ENCODE peak calls at places on chromosomes 16 and 17, in six cellular contexts. E, C, F, Z, H and B are unnamed samples. For H3K27me3, the result is how much of the 10 kb centered on the place peaks cover.

GRCh38 chr17:39218906-39219305 is 6.8 kb downstream of the STAC2 start:
- DNase-seq in E (no peak), C (no peak), F (no peak), Z (no peak), H (no peak), B (no peak)

GRCh38 chr17:31537558-31537957 is 146.1 kb downstream of the RAB11FIP4 start:
- DNase-seq in E (no peak), C (no peak), F (no peak), Z (no peak), H (no peak), B (no peak)

GRCh38 chr16:9105189-9105588 is 13.7 kb downstream of the HAPSTR1 start:
- DNase-seq in E (no peak), C (no peak), F (no peak), Z (no peak), H (no peak), B (no peak)

GRCh38 chr16:11526921-11527320 is 59.8 kb downstream of the LITAF start:
- DNase-seq in E (peak), C (peak), F (no peak), Z (no peak), H (no peak), B (no peak)

GRCh38 chr16:11298143-11298900 is 17.2 kb upstream of the PRM1 start:
- DNase-seq in E (no peak), C (no peak), F (no peak), Z (no peak), H (no peak), B (no peak)

GRCh38 chr17:77861981-77862645 is 96.4 kb upstream of the TNRC6C start:
- DNase-seq in E (peak), C (no peak), F (no peak), Z (no peak), H (peak), B (no peak)

GRCh38 chr16:69936751-69937211 is 14.4 kb upstream of the CLEC18A start:
- DNase-seq in E (peak), C (no peak), F (no peak), Z (no peak), H (no peak), B (no peak)

GRCh38 chr16:67415872-67416793 is at the start of gene ZDHHC1:
- DNase-seq in E (peak), C (peak), F (peak), Z (peak), H (peak), B (peak)

GRCh38 chr17:58120195-58120822 is 27.9 kb upstream of the OR4D1 start:
- DNase-seq in E (no peak), C (peak), F (peak), Z (peak), H (no peak), B (no peak)

GRCh38 chr17:3535253-3535995 is 22.2 kb downstream of the TRPV3 start:
- DNase-seq in E (no peak), C (peak), F (peak), Z (peak), H (peak), B (peak)

GRCh38 chr17:5943232-5943631 is 126.9 kb upstream of the WSCD1 start:
- DNase-seq in E (no peak), C (no peak), F (no peak), Z (no peak), H (no peak), B (no peak)

GRCh38 chr17:38455288-38455915 is 27.1 kb downstream of the ARHGAP23 start:
- DNase-seq in E (no peak), C (peak), F (no peak), Z (no peak), H (no peak), B (no peak)

GRCh38 chr17:7552621-7553051 is 3.8 kb downstream of the TNFSF12 start:
- DNase-seq in E (no peak), C (no peak), F (no peak), Z (no peak), H (peak), B (no peak)

GRCh38 chr16:65771707-65772106 is 594.8 kb upstream of the CDH5 start:
- DNase-seq in E (no peak), C (no peak), F (no peak), Z (peak), H (no peak), B (no peak)

GRCh38 chr16:64280317-64280716 is 841.5 kb downstream of the CDH11 start:
- DNase-seq in E (no peak), C (no peak), F (no peak), Z (no peak), H (no peak), B (no peak)

GRCh38 chr17:12107905-12108304 is 87.2 kb downstream of the MAP2K4 start:
- DNase-seq in E (no peak), C (no peak), F (no peak), Z (no peak), H (no peak), B (no peak)

GRCh38 chr17:44607836-44608690 is 48.2 kb upstream of the MEIOC start:
- DNase-seq in E (no peak), C (peak), F (no peak), Z (no peak), H (no peak), B (no peak)

GRCh38 chr16:27952811-27953210 is 110.7 kb downstream of the GSG1L start:
- DNase-seq in E (no peak), C (no peak), F (no peak), Z (no peak), H (no peak), B (no peak)

GRCh38 chr17:27430882-27431491 is 25.3 kb upstream of the KSR1 start:
- DNase-seq in E (no peak), C (peak), F (no peak), Z (peak), H (peak), B (peak)

GRCh38 chr16:27198451-27199234 is 4.7 kb upstream of the KDM8 start:
- DNase-seq in E (no peak), C (no peak), F (no peak), Z (no peak), H (no peak), B (no peak)

GRCh38 chr17:7750321-7750821 is 32.8 kb downstream of the DNAH2 start:
- DNase-seq in E (no peak), C (no peak), F (no peak), Z (peak), H (no peak), B (no peak)

GRCh38 chr16:51143166-51143565 is 7.9 kb downstream of the SALL1 start:
- DNase-seq in E (no peak), C (no peak), F (no peak), Z (no peak), H (no peak), B (no peak)
- H3K27me3 ChIP-seq in E (under half), C (under half), F (under half), Z (under half), H (under half), B (under half)

GRCh38 chr17:45784583-45785372 is 658 bp downstream of the CRHR1 start:
- DNase-seq in E (no peak), C (peak), F (peak), Z (peak), H (no peak), B (no peak)

GRCh38 chr17:45785373-45786193 is 1.5 kb downstream of the CRHR1 start:
- DNase-seq in E (no peak), C (peak), F (no peak), Z (no peak), H (no peak), B (no peak)

GRCh38 chr17:45782889-45783592 is 1.1 kb upstream of the CRHR1 start:
- DNase-seq in E (no peak), C (peak), F (peak), Z (no peak), H (no peak), B (no peak)

GRCh38 chr17:45783593-45784292 is 377 bp upstream of the CRHR1 start:
- DNase-seq in E (no peak), C (peak), F (no peak), Z (no peak), H (no peak), B (no peak)

DNA sequence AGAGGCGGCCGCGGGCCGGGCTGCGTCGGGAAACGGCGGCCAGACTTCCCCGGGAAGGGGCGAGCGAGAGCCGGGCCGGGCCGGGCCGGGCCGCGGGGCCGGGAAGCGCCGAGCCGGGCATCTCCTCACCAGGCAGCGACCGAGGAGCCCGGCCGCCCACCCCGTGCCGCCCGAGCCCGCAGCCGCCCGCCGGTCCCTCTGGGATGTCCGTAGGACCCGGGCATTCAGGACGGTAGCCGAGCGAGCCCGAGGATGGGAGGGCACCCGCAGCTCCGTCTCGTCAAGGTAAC is at the start of gene CRHR1:
- DNase-seq in E (no peak), C (no peak), F (no peak), Z (no peak), H (no peak), B (no peak)
- H3K27me3 ChIP-seq in E (half or more), C (half or more), F (under half), Z (under half), H (under half), B (under half)

GRCh38 chr17:74987909-74988711 is 678 bp downstream of the CDR2L start:
- DNase-seq in E (peak), C (peak), F (no peak), Z (peak), H (peak), B (peak)
- H3K27me3 ChIP-seq in E (under half), C (under half), F (under half), Z (under half), H (under half), B (under half)

DNA sequence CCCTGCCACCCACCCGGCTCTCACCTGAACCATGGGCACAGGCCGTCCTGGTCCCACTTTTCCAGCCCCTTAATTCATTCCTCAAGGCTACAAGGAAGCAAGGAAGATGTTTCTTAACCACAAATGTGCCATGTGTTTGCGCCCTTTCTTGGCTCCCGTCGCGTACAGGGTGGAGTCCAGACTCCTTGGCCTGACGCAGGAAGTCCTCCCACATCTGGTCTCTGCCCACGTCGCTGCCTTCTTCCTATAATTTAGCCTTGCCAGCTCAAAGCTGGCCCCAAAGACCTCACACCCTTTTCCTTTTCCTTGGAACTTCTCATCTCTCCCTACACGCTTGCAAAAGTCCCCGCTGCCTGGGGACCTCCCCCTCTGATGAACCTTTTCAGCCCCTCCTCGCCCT is 38.8 kb upstream of the BHLHA9 start:
- DNase-seq in E (peak), C (no peak), F (no peak), Z (peak), H (peak), B (peak)
- H3K27me3 ChIP-seq in E (half or more), C (half or more), F (under half), Z (under half), H (under half), B (half or more)

GRCh38 chr17:79108232-79108850 is 33.7 kb downstream of the ENGASE start:
- DNase-seq in E (no peak), C (no peak), F (no peak), Z (no peak), H (no peak), B (no peak)
- H3K27me3 ChIP-seq in E (half or more), C (under half), F (under half), Z (under half), H (under half), B (under half)

GRCh38 chr16:74030000-74030399 is 266.6 kb upstream of the PSMD7 start:
- DNase-seq in E (no peak), C (no peak), F (no peak), Z (no peak), H (peak), B (no peak)

GRCh38 chr16:74024997-74025396 is 271.6 kb upstream of the PSMD7 start:
- DNase-seq in E (no peak), C (no peak), F (no peak), Z (no peak), H (no peak), B (no peak)

GRCh38 chr16:74026373-74027281 is 270.0 kb upstream of the PSMD7 start:
- DNase-seq in E (no peak), C (peak), F (no peak), Z (no peak), H (no peak), B (no peak)

GRCh38 chr16:74031551-74031950 is 265.1 kb upstream of the PSMD7 start:
- DNase-seq in E (no peak), C (no peak), F (no peak), Z (no peak), H (no peak), B (no peak)

GRCh38 chr16:74029122-74029805 is 267.4 kb upstream of the PSMD7 start:
- DNase-seq in E (no peak), C (peak), F (no peak), Z (no peak), H (no peak), B (no peak)
- H3K27me3 ChIP-seq in E (under half), C (under half), F (under half), Z (under half), H (under half), B (under half)

GRCh38 chr17:52134641-52135040 is 23.9 kb downstream of the CA10 start:
- DNase-seq in E (no peak), C (no peak), F (no peak), Z (peak), H (no peak), B (no peak)
- H3K27me3 ChIP-seq in E (under half), C (under half), F (under half), Z (under half), H (under half), B (under half)

DNA sequence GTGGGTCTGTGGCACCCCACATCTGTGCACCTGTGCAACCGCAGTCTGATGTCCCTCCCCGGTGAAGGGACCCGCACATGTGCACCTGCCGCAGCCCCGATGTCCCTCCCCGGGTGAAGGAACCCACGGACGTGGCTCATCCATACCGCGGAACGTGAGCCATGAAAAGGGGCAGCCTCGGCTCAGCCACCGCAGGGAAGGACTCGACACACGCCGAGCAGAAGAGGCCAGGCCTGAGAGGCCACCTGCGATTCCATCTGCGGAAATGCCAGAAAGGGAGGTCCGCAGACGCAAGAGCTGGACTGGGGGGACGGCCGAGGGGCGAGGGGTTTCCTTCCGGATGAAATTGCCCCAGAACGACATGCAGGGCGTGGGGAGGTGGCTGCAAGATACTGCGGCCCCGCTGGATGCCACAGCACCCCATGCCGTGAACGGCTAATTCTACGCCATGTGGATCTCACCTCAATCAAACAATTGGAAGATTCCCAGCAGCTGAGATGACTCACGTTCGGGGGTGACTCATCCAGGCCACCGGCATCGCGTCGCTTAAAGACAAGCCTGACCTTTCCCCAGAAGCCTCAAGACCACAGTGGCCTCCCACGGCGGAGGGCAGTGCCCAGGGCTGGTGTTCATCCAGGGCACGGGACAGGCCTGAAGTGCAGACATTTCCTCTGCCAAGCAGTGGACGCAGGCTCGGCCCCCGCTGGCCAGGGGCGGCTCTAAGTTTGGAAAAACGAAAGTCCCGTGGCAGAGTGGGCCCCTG is 21.0 kb downstream of the SOX8 start:
- DNase-seq in E (no peak), C (no peak), F (peak), Z (peak), H (no peak), B (no peak)
- H3K27me3 ChIP-seq in E (half or more), C (under half), F (under half), Z (under half), H (under half), B (under half)

DNA sequence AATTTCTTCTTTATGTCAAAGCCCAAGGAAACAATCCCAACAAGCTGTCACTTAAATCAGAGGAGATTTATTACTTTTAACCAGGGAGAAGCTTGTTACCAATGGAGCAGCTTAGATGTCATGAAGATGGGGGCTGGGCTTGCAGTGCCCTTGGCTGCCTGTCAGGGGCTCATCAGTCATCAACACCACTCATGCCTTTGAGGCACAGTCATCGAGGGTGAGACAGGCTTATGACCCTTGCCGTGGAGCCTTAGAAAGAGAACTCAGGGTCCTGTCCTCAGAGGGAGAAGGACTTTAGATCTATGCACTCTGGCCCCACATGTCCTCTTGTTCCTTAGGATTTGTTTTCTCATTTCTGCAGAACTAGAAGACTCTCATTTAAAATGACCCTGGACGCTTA is 318.3 kb downstream of the CBLN1 start:
- DNase-seq in E (no peak), C (no peak), F (no peak), Z (peak), H (no peak), B (no peak)
- H3K27me3 ChIP-seq in E (under half), C (under half), F (under half), Z (under half), H (under half), B (under half)